ENCODE peak calls at places on chromosomes 6 and 20, in five cellular contexts. Z is HepG2, C is SK-N-SH, J is K562, G is GM12878. F is an unnamed sample.

GRCh38 chr6:8958894-8959511 is 523.7 kb upstream of the SLC35B3 start:
- DNase-seq in C (no peak), J (no peak), G (no peak), Z (peak), F (no peak)

GRCh38 chr6:108953681-108954080 is 105.5 kb downstream of the ARMC2 start:
- DNase-seq in Z (no peak), J (no peak), G (no peak), C (no peak), F (no peak)

GRCh38 chr6:163903528-163903927 is 489.0 kb downstream of the QKI start:
- DNase-seq in J (no peak), G (no peak), C (no peak), Z (no peak), F (no peak)

GRCh38 chr6:25359891-25360290 is 80.7 kb downstream of the CARMIL1 start:
- DNase-seq in C (no peak), J (no peak), G (no peak), Z (no peak), F (no peak)

GRCh38 chr6:43436577-43437282 is 9.4 kb downstream of the ABCC10 start:
- DNase-seq in J (no peak), C (no peak), Z (peak), G (no peak), F (no peak)

GRCh38 chr6:26157150-26157837 is 70.1 kb downstream of the HFE start:
- DNase-seq in C (peak), Z (no peak), J (peak), G (no peak), F (peak)

GRCh38 chr6:12136905-12137304 is 124.8 kb downstream of the HIVEP1 start:
- DNase-seq in Z (no peak), J (no peak), G (no peak), C (no peak), F (no peak)

GRCh38 chr6:152151930-152152329 is 344.4 kb downstream of the ESR1 start:
- DNase-seq in Z (no peak), J (no peak), C (peak), G (no peak), F (no peak)

GRCh38 chr6:11525468-11526155 is 11.9 kb upstream of the TMEM170B start:
- DNase-seq in J (no peak), Z (no peak), C (no peak), G (no peak), F (no peak)

GRCh38 chr20:34825530-34826362 is at the start of gene NCOA6:
- DNase-seq in J (peak), Z (peak), G (no peak), C (peak), F (peak)

GRCh38 chr6:47348316-47348863 is 38.7 kb upstream of the TNFRSF21 start:
- DNase-seq in J (no peak), Z (no peak), G (no peak), C (no peak), F (no peak)

GRCh38 chr6:45626087-45626891 is 248.6 kb upstream of the SUPT3H start:
- DNase-seq in Z (no peak), C (no peak), J (no peak), G (no peak), F (no peak)

GRCh38 chr20:46195264-46196038 is 77.3 kb downstream of the CD40 start:
- DNase-seq in Z (no peak), C (no peak), J (no peak), G (no peak), F (no peak)

GRCh38 chr20:14879020-14879697 is 541.7 kb upstream of the FLRT3 start:
- DNase-seq in Z (peak), J (no peak), G (no peak), C (no peak), F (no peak)

GRCh38 chr6:132259070-132259469 is 142.2 kb downstream of the MOXD1 start:
- DNase-seq in Z (peak), G (no peak), J (no peak), C (no peak), F (peak)

GRCh38 chr6:33784787-33785186 is 4.1 kb downstream of the LEMD2 start:
- DNase-seq in J (no peak), Z (no peak), G (no peak), C (no peak), F (no peak)

GRCh38 chr20:15699431-15700146 is 873.7 kb downstream of the KIF16B start:
- DNase-seq in Z (no peak), G (no peak), C (no peak), J (no peak), F (peak)

GRCh38 chr6:25038992-25039391 is 103.2 kb upstream of the RIPOR2 start:
- DNase-seq in Z (no peak), C (no peak), J (no peak), G (no peak), F (no peak)

GRCh38 chr6:111871207-111871606 is 2.0 kb downstream of the FYN start:
- DNase-seq in Z (no peak), C (no peak), G (no peak), J (no peak), F (no peak)

GRCh38 chr20:5041433-5041832 is 40.1 kb upstream of the SLC23A2 start:
- DNase-seq in G (no peak), Z (no peak), J (no peak), C (no peak), F (no peak)

GRCh38 chr6:84424956-84425355 is 197.5 kb upstream of the CEP162 start:
- DNase-seq in G (no peak), C (peak), J (no peak), Z (no peak), F (no peak)

GRCh38 chr6:17504005-17504404 is 96.1 kb upstream of the FAM8A1 start:
- DNase-seq in J (no peak), G (no peak), C (no peak), Z (no peak), F (no peak)

GRCh38 chr20:63381781-63382431 is 20.8 kb upstream of the CHRNA4 start:
- DNase-seq in Z (no peak), G (no peak), J (peak), C (peak), F (peak)

GRCh38 chr6:153503810-153504209 is 372.7 kb upstream of the RGS17 start:
- DNase-seq in Z (peak), J (no peak), C (no peak), G (no peak), F (peak)

GRCh38 chr6:28867078-28867414 is 56.7 kb downstream of the TRIM27 start:
- DNase-seq in G (no peak), C (peak), Z (no peak), J (no peak), F (no peak)

GRCh38 chr6:3650959-3651697 is 100.4 kb downstream of the PXDC1 start:
- DNase-seq in J (peak), G (no peak), C (no peak), Z (no peak), F (no peak)

GRCh38 chr20:64082126-64082638 is 2.0 kb downstream of the LKAAEAR1 start:
- DNase-seq in J (no peak), C (no peak), G (no peak), Z (peak), F (no peak)

DNA sequence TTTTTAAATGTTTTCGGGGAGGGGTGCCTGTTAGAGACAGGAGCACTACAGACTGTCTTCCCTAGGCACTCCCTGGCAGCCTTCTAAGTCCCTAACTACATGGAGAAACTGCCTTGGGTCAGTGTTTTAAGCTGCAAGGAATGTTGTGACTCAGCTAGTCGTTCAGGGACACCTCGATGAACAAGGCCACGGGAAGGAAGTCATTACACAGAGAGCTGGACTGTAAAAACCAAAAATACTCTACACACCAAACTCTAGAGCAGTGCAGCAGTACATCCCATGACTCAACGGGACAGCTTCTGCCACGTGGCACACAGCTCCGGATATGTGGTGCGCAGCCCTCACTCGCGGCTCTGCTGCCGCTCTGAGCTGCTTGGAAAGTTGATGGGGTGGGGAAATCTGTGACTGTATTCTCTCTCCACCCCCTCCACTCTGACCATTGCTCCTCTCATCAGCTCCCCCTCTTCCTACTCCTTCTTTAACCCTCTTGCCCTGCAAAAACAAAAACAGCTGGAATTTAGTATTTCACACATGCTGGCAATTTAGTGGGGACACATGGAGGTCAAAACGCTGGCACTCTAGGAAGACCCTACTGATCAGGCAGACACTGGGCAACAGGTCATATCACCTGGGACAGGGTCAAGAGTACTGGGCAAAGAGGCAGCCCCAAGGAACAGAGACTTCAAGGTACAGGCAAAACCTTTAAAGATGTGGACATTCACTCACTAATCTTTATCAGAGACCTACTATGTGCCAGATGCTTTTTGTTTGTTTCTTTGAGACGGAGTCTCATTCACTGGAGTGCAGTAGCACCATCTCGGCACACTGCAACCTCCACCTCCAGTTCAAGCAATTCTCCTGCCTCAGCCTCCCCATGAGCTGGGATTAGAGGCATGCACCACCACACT is 10.9 kb upstream of the LPIN3 start:
- DNase-seq in C (no peak), G (no peak), Z (peak), J (no peak), F (no peak)
- TF ChIP-seq FOXM1 in C (no peak), G (no peak), Z (no peak), J (no peak), F (no peak)

GRCh38 chr20:51326241-51326819 is 216.2 kb downstream of the NFATC2 start:
- DNase-seq in C (peak), J (peak), G (no peak), Z (peak), F (peak)
- TF ChIP-seq FOXM1 in C (no peak), J (no peak), G (no peak), Z (no peak), F (no peak)

DNA sequence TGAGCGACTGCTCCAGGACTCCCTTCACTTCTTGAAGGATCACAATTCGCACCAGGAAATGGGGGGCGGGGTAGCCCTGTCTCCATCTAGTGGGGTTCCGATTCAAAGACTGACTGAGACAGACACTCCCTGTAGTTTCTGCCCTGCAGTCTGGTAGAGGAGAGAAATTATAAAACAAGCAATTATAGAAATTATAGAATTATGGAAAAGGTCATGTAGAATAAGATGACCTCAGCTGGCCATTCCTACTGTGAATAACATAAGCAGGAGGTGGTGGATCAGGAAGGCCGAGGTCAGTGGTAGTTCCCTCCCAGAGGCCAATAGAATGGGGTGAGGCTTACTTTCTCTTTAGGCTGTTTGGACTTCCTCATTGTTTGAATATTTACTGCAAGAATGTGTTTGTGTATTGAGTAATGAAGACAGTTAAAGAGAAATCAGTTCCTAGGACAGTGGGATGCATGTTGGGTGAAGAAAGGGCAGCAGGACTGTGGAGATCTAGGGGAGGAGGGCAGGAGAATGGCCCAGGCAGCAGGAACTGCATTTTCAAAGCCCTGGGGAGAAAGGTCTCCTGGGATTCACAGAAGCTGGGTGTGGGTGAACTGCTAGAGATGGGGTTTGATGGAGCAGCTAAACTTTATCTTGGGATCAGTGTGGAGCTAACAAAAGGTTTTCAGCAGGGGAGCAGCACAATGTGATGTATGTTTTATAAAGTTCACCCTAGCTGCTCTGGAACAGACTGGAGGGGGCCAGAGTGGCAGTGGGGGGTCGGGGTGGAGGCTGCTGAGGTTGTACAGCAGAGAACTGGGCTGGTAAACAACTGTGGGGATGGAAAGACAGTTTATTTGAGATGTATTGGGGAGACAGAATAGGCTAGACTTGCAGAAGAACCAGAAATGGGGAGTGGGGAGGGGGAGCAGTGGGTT is 2.1 kb downstream of the ZNF341 start:
- DNase-seq in Z (peak), C (no peak), G (peak), J (no peak), F (no peak)
- TF ChIP-seq FOXM1 in Z (no peak), C (no peak), G (no peak), J (peak), F (no peak)

GRCh38 chr6:27545271-27546046 is 72.6 kb upstream of the ZNF184 start:
- DNase-seq in J (peak), G (peak), C (no peak), Z (peak), F (peak)
- TF ChIP-seq FOXM1 in J (peak), G (peak), C (no peak), Z (no peak), F (no peak)

DNA sequence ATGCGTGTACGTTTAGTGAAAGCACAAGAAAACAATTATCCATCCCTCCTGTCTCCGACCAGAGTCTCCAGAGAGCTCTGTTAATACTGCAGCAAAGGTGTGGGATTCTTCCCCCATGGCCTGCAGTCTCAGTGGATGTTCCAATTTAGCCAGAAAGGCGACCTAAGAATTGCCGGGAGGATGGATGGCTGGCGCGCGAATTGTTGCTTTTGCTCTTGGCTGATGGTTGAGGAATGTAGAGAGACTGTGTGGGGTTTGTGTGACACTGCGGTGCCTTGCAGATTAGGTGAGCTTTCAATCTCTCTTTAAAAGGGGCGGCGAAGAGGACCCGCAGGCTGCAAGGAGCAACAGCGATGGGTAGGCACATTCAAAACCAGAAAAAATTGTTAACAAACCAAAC is 46.1 kb downstream of the GNAS start:
- DNase-seq in Z (no peak), J (no peak), G (no peak), C (no peak), F (no peak)
- TF ChIP-seq FOXM1 in Z (no peak), J (no peak), G (no peak), C (no peak), F (no peak)

DNA sequence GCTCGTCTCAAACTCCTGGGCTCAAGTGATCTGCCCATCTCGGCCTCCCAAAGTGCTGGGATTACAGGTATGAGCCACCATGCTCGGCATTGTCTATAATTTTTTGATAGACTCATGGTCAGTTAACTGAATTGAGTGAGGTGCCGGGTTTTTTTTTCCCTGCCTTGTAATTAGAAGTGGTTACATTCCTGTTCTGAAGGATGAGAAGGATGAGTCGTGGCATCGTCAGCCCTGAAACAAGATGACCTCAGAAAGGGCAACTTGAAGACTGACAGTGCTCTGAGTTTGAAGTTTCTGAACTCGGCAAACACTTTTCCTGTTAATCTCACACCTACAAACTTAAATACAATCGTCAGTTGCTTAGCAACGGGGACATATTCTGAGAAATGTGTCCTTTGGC is 158.7 kb upstream of the PDE10A start:
- DNase-seq in C (no peak), Z (no peak), G (no peak), J (no peak), F (no peak)
- TF ChIP-seq FOXM1 in C (no peak), Z (no peak), G (no peak), J (no peak), F (no peak)

F was measured in HEK293T.